ENCODE peak calls at places on chromosome 11, in nine cellular contexts. One of them, this sample, is unnamed.

GRCh38 chr11:5689551-5689983 is at the start of gene TRIM22:
- DNase-seq in iris pigment epithelial cell: peak; percentile 87
- DNase-seq in body of pancreas: no peak
- DNase-seq in adrenal gland: no peak
- DNase-seq in A172: peak; percentile 47
- DNase-seq in testis: peak; percentile 59
- DNase-seq in nephron progenitor cell: no peak
- DNase-seq in NCI-H82: no peak
- DNase-seq in Right ventricle myocardium superior: no peak
- DNase-seq in this sample: no peak

GRCh38 chr11:119880143-119880542 is 151.1 kb upstream of the NECTIN1 start:
- DNase-seq in iris pigment epithelial cell: no peak
- DNase-seq in body of pancreas: no peak
- DNase-seq in adrenal gland: no peak
- DNase-seq in A172: no peak
- DNase-seq in testis: no peak
- DNase-seq in nephron progenitor cell: no peak
- DNase-seq in NCI-H82: no peak
- DNase-seq in Right ventricle myocardium superior: no peak
- DNase-seq in this sample: no peak

GRCh38 chr11:125397421-125397820 is 98.6 kb downstream of the FEZ1 start:
- DNase-seq in iris pigment epithelial cell: no peak
- DNase-seq in body of pancreas: no peak
- DNase-seq in adrenal gland: no peak
- DNase-seq in A172: no peak
- DNase-seq in testis: no peak
- DNase-seq in nephron progenitor cell: no peak
- DNase-seq in NCI-H82: no peak
- DNase-seq in Right ventricle myocardium superior: no peak
- DNase-seq in this sample: no peak

GRCh38 chr11:66119348-66120133 is 49.5 kb downstream of the PACS1 start:
- DNase-seq in iris pigment epithelial cell: peak; percentile 96
- DNase-seq in body of pancreas: peak; percentile 49
- DNase-seq in adrenal gland: peak; percentile 66
- DNase-seq in A172: peak; percentile 66
- DNase-seq in testis: peak; percentile 60
- DNase-seq in nephron progenitor cell: no peak
- DNase-seq in NCI-H82: peak; percentile 85
- DNase-seq in Right ventricle myocardium superior: no peak
- DNase-seq in this sample: no peak

GRCh38 chr11:72233056-72233772 is 8.6 kb downstream of the INPPL1 start:
- DNase-seq in iris pigment epithelial cell: no peak
- DNase-seq in body of pancreas: no peak
- DNase-seq in adrenal gland: no peak
- DNase-seq in A172: no peak
- DNase-seq in testis: peak; percentile 8
- DNase-seq in nephron progenitor cell: no peak
- DNase-seq in NCI-H82: no peak
- DNase-seq in Right ventricle myocardium superior: no peak
- DNase-seq in this sample: no peak

GRCh38 chr11:44861829-44862545 is 88.7 kb downstream of the TP53I11 start:
- DNase-seq in iris pigment epithelial cell: peak; percentile 99
- DNase-seq in body of pancreas: peak; percentile 42
- DNase-seq in adrenal gland: peak; percentile 88
- DNase-seq in A172: peak; percentile 99
- DNase-seq in testis: peak; percentile 29
- DNase-seq in nephron progenitor cell: no peak
- DNase-seq in NCI-H82: peak; percentile 78
- DNase-seq in Right ventricle myocardium superior: peak; percentile 81
- DNase-seq in this sample: no peak

GRCh38 chr11:131691558-131692041 is 321.2 kb downstream of the NTM start:
- DNase-seq in iris pigment epithelial cell: peak; percentile 37
- DNase-seq in body of pancreas: no peak
- DNase-seq in adrenal gland: peak; percentile 49
- DNase-seq in A172: no peak
- DNase-seq in testis: peak; percentile 39
- DNase-seq in nephron progenitor cell: peak; percentile 81
- DNase-seq in NCI-H82: peak; percentile 15
- DNase-seq in Right ventricle myocardium superior: no peak
- DNase-seq in this sample: peak; percentile 39

GRCh38 chr11:206516-207212 is 535 bp downstream of the BET1L start:
- DNase-seq in iris pigment epithelial cell: peak; percentile 16
- DNase-seq in body of pancreas: peak; percentile 40
- DNase-seq in adrenal gland: peak; percentile 68
- DNase-seq in A172: no peak
- DNase-seq in testis: peak; percentile 33
- DNase-seq in nephron progenitor cell: no peak
- DNase-seq in NCI-H82: peak; percentile 18
- DNase-seq in Right ventricle myocardium superior: peak; percentile 54
- DNase-seq in this sample: no peak

GRCh38 chr11:65381721-65382035 is 768 bp downstream of the SLC25A45 start:
- DNase-seq in iris pigment epithelial cell: peak; percentile 61
- DNase-seq in body of pancreas: no peak
- DNase-seq in adrenal gland: peak; percentile 92
- DNase-seq in A172: no peak
- DNase-seq in testis: no peak
- DNase-seq in nephron progenitor cell: no peak
- DNase-seq in NCI-H82: no peak
- DNase-seq in Right ventricle myocardium superior: peak; percentile 65
- DNase-seq in this sample: no peak

GRCh38 chr11:69939551-69940245 is 120.5 kb upstream of the FGF3 start:
- DNase-seq in iris pigment epithelial cell: no peak
- DNase-seq in body of pancreas: peak; percentile 52
- DNase-seq in adrenal gland: peak; percentile 71
- DNase-seq in A172: no peak
- DNase-seq in testis: peak; percentile 68
- DNase-seq in nephron progenitor cell: no peak
- DNase-seq in NCI-H82: no peak
- DNase-seq in Right ventricle myocardium superior: peak; percentile 81
- DNase-seq in this sample: no peak

GRCh38 chr11:284081-285020 is 4.6 kb upstream of the PGGHG start:
- DNase-seq in iris pigment epithelial cell: no peak
- DNase-seq in body of pancreas: peak; percentile 11
- DNase-seq in adrenal gland: no peak
- DNase-seq in A172: no peak
- DNase-seq in testis: peak; percentile 11
- DNase-seq in nephron progenitor cell: peak; percentile 59
- DNase-seq in NCI-H82: no peak
- DNase-seq in Right ventricle myocardium superior: peak; percentile 24
- DNase-seq in this sample: no peak

GRCh38 chr11:79744941-79745340 is 304.1 kb upstream of the TENM4 start:
- DNase-seq in iris pigment epithelial cell: no peak
- DNase-seq in body of pancreas: no peak
- DNase-seq in adrenal gland: no peak
- DNase-seq in A172: no peak
- DNase-seq in testis: no peak
- DNase-seq in nephron progenitor cell: no peak
- DNase-seq in NCI-H82: no peak
- DNase-seq in Right ventricle myocardium superior: no peak
- DNase-seq in this sample: no peak

GRCh38 chr11:16690061-16690460 is 48.4 kb upstream of the C11orf58 start:
- DNase-seq in iris pigment epithelial cell: no peak
- DNase-seq in body of pancreas: no peak
- DNase-seq in adrenal gland: no peak
- DNase-seq in A172: no peak
- DNase-seq in testis: no peak
- DNase-seq in nephron progenitor cell: no peak
- DNase-seq in NCI-H82: no peak
- DNase-seq in Right ventricle myocardium superior: no peak
- DNase-seq in this sample: no peak

GRCh38 chr11:112817376-112817775 is 143.8 kb upstream of the NCAM1 start:
- DNase-seq in iris pigment epithelial cell: no peak
- DNase-seq in body of pancreas: no peak
- DNase-seq in adrenal gland: peak; percentile 31
- DNase-seq in A172: no peak
- DNase-seq in testis: no peak
- DNase-seq in nephron progenitor cell: no peak
- DNase-seq in NCI-H82: peak; percentile 20
- DNase-seq in Right ventricle myocardium superior: no peak
- DNase-seq in this sample: no peak

GRCh38 chr11:65204646-65205601 is 23.2 kb downstream of the CAPN1 start:
- DNase-seq in iris pigment epithelial cell: peak; percentile 12
- DNase-seq in body of pancreas: no peak
- DNase-seq in adrenal gland: peak; percentile 51
- DNase-seq in A172: peak; percentile 30
- DNase-seq in testis: peak; percentile 50
- DNase-seq in nephron progenitor cell: peak; percentile 77
- DNase-seq in NCI-H82: peak; percentile 79
- DNase-seq in Right ventricle myocardium superior: no peak
- DNase-seq in this sample: no peak

GRCh38 chr11:6646040-6646439 is 9.6 kb downstream of the DCHS1 start:
- DNase-seq in iris pigment epithelial cell: peak; percentile 80
- DNase-seq in body of pancreas: no peak
- DNase-seq in adrenal gland: peak; percentile 65
- DNase-seq in A172: no peak
- DNase-seq in testis: no peak
- DNase-seq in nephron progenitor cell: no peak
- DNase-seq in NCI-H82: no peak
- DNase-seq in Right ventricle myocardium superior: peak; percentile 87
- DNase-seq in this sample: no peak

GRCh38 chr11:111429066-111429506 is 50.0 kb upstream of the POU2AF1 start:
- DNase-seq in iris pigment epithelial cell: peak; percentile 70
- DNase-seq in body of pancreas: peak; percentile 64
- DNase-seq in adrenal gland: peak; percentile 87
- DNase-seq in A172: peak; percentile 37
- DNase-seq in testis: peak; percentile 75
- DNase-seq in nephron progenitor cell: peak; percentile 39
- DNase-seq in NCI-H82: peak; percentile 16
- DNase-seq in Right ventricle myocardium superior: no peak
- DNase-seq in this sample: no peak

GRCh38 chr11:78664606-78665005 is 89.9 kb upstream of the NARS2 start:
- DNase-seq in iris pigment epithelial cell: no peak
- DNase-seq in body of pancreas: no peak
- DNase-seq in adrenal gland: no peak
- DNase-seq in A172: no peak
- DNase-seq in testis: no peak
- DNase-seq in nephron progenitor cell: no peak
- DNase-seq in NCI-H82: no peak
- DNase-seq in Right ventricle myocardium superior: no peak
- DNase-seq in this sample: no peak

GRCh38 chr11:65589444-65590239 is 6.0 kb downstream of the KCNK7 start:
- DNase-seq in iris pigment epithelial cell: no peak
- DNase-seq in body of pancreas: peak; percentile 9
- DNase-seq in adrenal gland: no peak
- DNase-seq in A172: no peak
- DNase-seq in testis: no peak
- DNase-seq in nephron progenitor cell: no peak
- DNase-seq in NCI-H82: no peak
- DNase-seq in Right ventricle myocardium superior: no peak
- DNase-seq in this sample: no peak

GRCh38 chr11:57069942-57070341 is 81.2 kb downstream of the OR5AK2 start:
- DNase-seq in iris pigment epithelial cell: peak; percentile 59
- DNase-seq in body of pancreas: no peak
- DNase-seq in adrenal gland: no peak
- DNase-seq in A172: no peak
- DNase-seq in testis: no peak
- DNase-seq in nephron progenitor cell: no peak
- DNase-seq in NCI-H82: no peak
- DNase-seq in Right ventricle myocardium superior: no peak
- DNase-seq in this sample: no peak

GRCh38 chr11:46551261-46551660 is 42.6 kb downstream of the AMBRA1 start:
- DNase-seq in iris pigment epithelial cell: no peak
- DNase-seq in body of pancreas: no peak
- DNase-seq in adrenal gland: no peak
- DNase-seq in A172: no peak
- DNase-seq in testis: no peak
- DNase-seq in nephron progenitor cell: no peak
- DNase-seq in NCI-H82: no peak
- DNase-seq in Right ventricle myocardium superior: no peak
- DNase-seq in this sample: no peak

GRCh38 chr11:70281114-70281729 is 10.7 kb downstream of the PPFIA1 start:
- DNase-seq in iris pigment epithelial cell: peak; percentile 55
- DNase-seq in body of pancreas: peak; percentile 18
- DNase-seq in adrenal gland: peak; percentile 85
- DNase-seq in A172: peak; percentile 30
- DNase-seq in testis: peak; percentile 44
- DNase-seq in nephron progenitor cell: no peak
- DNase-seq in NCI-H82: no peak
- DNase-seq in Right ventricle myocardium superior: peak; percentile 43
- DNase-seq in this sample: no peak